ENCODE peak calls at places on chromosomes 12 and 14, in ten cellular contexts. One of them, this sample, is unnamed.

GRCh38 chr14:104470588-104470987 is 109.0 kb upstream of the C14orf180 start:
- DNase-seq in T-helper 2 cell: no peak
- DNase-seq in H7: no peak
- DNase-seq in HS-5: no peak
- DNase-seq in non-pigmented ciliary epithelial cell: no peak
- DNase-seq in mammary epithelial cell: no peak
- DNase-seq in AG09319: no peak
- DNase-seq in activated CD8-positive, alpha-beta memory T cell treated with anti-CD3 and anti-CD28 coated beads, Interleukin-2, amount 10 ng/mL, durations not matched to agents 7 days and 5 days: no peak
- DNase-seq in HEK293T: no peak
- DNase-seq in stimulated activated CD4-positive, alpha-beta T cell treated with anti-CD3 and anti-CD28 coated beads, Interleukin-4, amount 100 ng/mL, for 48 hours: no peak
- DNase-seq in this sample: no peak

GRCh38 chr12:103657331-103657730 is 70.3 kb downstream of the STAB2 start:
- DNase-seq in T-helper 2 cell: no peak
- DNase-seq in H7: no peak
- DNase-seq in HS-5: no peak
- DNase-seq in non-pigmented ciliary epithelial cell: no peak
- DNase-seq in mammary epithelial cell: peak
- DNase-seq in AG09319: no peak
- DNase-seq in activated CD8-positive, alpha-beta memory T cell treated with anti-CD3 and anti-CD28 coated beads, Interleukin-2, amount 10 ng/mL, durations not matched to agents 7 days and 5 days: no peak
- DNase-seq in HEK293T: no peak
- DNase-seq in stimulated activated CD4-positive, alpha-beta T cell treated with anti-CD3 and anti-CD28 coated beads, Interleukin-4, amount 100 ng/mL, for 48 hours: no peak
- DNase-seq in this sample: no peak

GRCh38 chr14:88682495-88683114 is 110.1 kb downstream of the EML5 start:
- DNase-seq in T-helper 2 cell: no peak
- DNase-seq in H7: peak
- DNase-seq in HS-5: no peak
- DNase-seq in non-pigmented ciliary epithelial cell: no peak
- DNase-seq in mammary epithelial cell: no peak
- DNase-seq in AG09319: no peak
- DNase-seq in activated CD8-positive, alpha-beta memory T cell treated with anti-CD3 and anti-CD28 coated beads, Interleukin-2, amount 10 ng/mL, durations not matched to agents 7 days and 5 days: peak
- DNase-seq in HEK293T: no peak
- DNase-seq in stimulated activated CD4-positive, alpha-beta T cell treated with anti-CD3 and anti-CD28 coated beads, Interleukin-4, amount 100 ng/mL, for 48 hours: no peak
- DNase-seq in this sample: no peak

GRCh38 chr12:98238513-98238912 is 276.9 kb upstream of the TMPO start:
- DNase-seq in T-helper 2 cell: no peak
- DNase-seq in H7: no peak
- DNase-seq in HS-5: peak
- DNase-seq in non-pigmented ciliary epithelial cell: peak
- DNase-seq in mammary epithelial cell: peak
- DNase-seq in AG09319: no peak
- DNase-seq in activated CD8-positive, alpha-beta memory T cell treated with anti-CD3 and anti-CD28 coated beads, Interleukin-2, amount 10 ng/mL, durations not matched to agents 7 days and 5 days: no peak
- DNase-seq in HEK293T: no peak
- DNase-seq in stimulated activated CD4-positive, alpha-beta T cell treated with anti-CD3 and anti-CD28 coated beads, Interleukin-4, amount 100 ng/mL, for 48 hours: no peak
- DNase-seq in this sample: no peak

GRCh38 chr14:50521912-50522341 is 10.4 kb downstream of the MAP4K5 start:
- DNase-seq in T-helper 2 cell: no peak
- DNase-seq in H7: no peak
- DNase-seq in HS-5: no peak
- DNase-seq in non-pigmented ciliary epithelial cell: no peak
- DNase-seq in mammary epithelial cell: no peak
- DNase-seq in AG09319: no peak
- DNase-seq in activated CD8-positive, alpha-beta memory T cell treated with anti-CD3 and anti-CD28 coated beads, Interleukin-2, amount 10 ng/mL, durations not matched to agents 7 days and 5 days: no peak
- DNase-seq in HEK293T: no peak
- DNase-seq in stimulated activated CD4-positive, alpha-beta T cell treated with anti-CD3 and anti-CD28 coated beads, Interleukin-4, amount 100 ng/mL, for 48 hours: no peak
- DNase-seq in this sample: no peak

GRCh38 chr12:122813310-122813713 is 21.9 kb upstream of the HIP1R start:
- DNase-seq in T-helper 2 cell: no peak
- DNase-seq in H7: no peak
- DNase-seq in HS-5: no peak
- DNase-seq in non-pigmented ciliary epithelial cell: no peak
- DNase-seq in mammary epithelial cell: no peak
- DNase-seq in AG09319: no peak
- DNase-seq in activated CD8-positive, alpha-beta memory T cell treated with anti-CD3 and anti-CD28 coated beads, Interleukin-2, amount 10 ng/mL, durations not matched to agents 7 days and 5 days: no peak
- DNase-seq in HEK293T: no peak
- DNase-seq in stimulated activated CD4-positive, alpha-beta T cell treated with anti-CD3 and anti-CD28 coated beads, Interleukin-4, amount 100 ng/mL, for 48 hours: no peak
- DNase-seq in this sample: no peak

GRCh38 chr12:104886418-104887401 is 71.4 kb downstream of the SLC41A2 start:
- DNase-seq in T-helper 2 cell: no peak
- DNase-seq in H7: no peak
- DNase-seq in HS-5: peak
- DNase-seq in non-pigmented ciliary epithelial cell: no peak
- DNase-seq in mammary epithelial cell: no peak
- DNase-seq in AG09319: no peak
- DNase-seq in activated CD8-positive, alpha-beta memory T cell treated with anti-CD3 and anti-CD28 coated beads, Interleukin-2, amount 10 ng/mL, durations not matched to agents 7 days and 5 days: no peak
- DNase-seq in HEK293T: no peak
- DNase-seq in stimulated activated CD4-positive, alpha-beta T cell treated with anti-CD3 and anti-CD28 coated beads, Interleukin-4, amount 100 ng/mL, for 48 hours: no peak
- DNase-seq in this sample: no peak

GRCh38 chr12:2353691-2354090 is 300.9 kb downstream of the CACNA1C start:
- DNase-seq in T-helper 2 cell: no peak
- DNase-seq in H7: peak
- DNase-seq in HS-5: no peak
- DNase-seq in non-pigmented ciliary epithelial cell: no peak
- DNase-seq in mammary epithelial cell: no peak
- DNase-seq in AG09319: no peak
- DNase-seq in activated CD8-positive, alpha-beta memory T cell treated with anti-CD3 and anti-CD28 coated beads, Interleukin-2, amount 10 ng/mL, durations not matched to agents 7 days and 5 days: no peak
- DNase-seq in HEK293T: no peak
- DNase-seq in stimulated activated CD4-positive, alpha-beta T cell treated with anti-CD3 and anti-CD28 coated beads, Interleukin-4, amount 100 ng/mL, for 48 hours: no peak
- DNase-seq in this sample: no peak

GRCh38 chr12:46523863-46524770 is 151.5 kb upstream of the SLC38A2 start:
- DNase-seq in T-helper 2 cell: no peak
- DNase-seq in H7: no peak
- DNase-seq in HS-5: peak
- DNase-seq in non-pigmented ciliary epithelial cell: peak
- DNase-seq in mammary epithelial cell: peak
- DNase-seq in AG09319: peak
- DNase-seq in activated CD8-positive, alpha-beta memory T cell treated with anti-CD3 and anti-CD28 coated beads, Interleukin-2, amount 10 ng/mL, durations not matched to agents 7 days and 5 days: peak
- DNase-seq in HEK293T: no peak
- DNase-seq in stimulated activated CD4-positive, alpha-beta T cell treated with anti-CD3 and anti-CD28 coated beads, Interleukin-4, amount 100 ng/mL, for 48 hours: peak
- DNase-seq in this sample: peak

GRCh38 chr12:113136128-113136989 is 798 bp upstream of the RASAL1 start:
- DNase-seq in T-helper 2 cell: peak
- DNase-seq in H7: peak
- DNase-seq in HS-5: no peak
- DNase-seq in non-pigmented ciliary epithelial cell: no peak
- DNase-seq in mammary epithelial cell: no peak
- DNase-seq in AG09319: no peak
- DNase-seq in activated CD8-positive, alpha-beta memory T cell treated with anti-CD3 and anti-CD28 coated beads, Interleukin-2, amount 10 ng/mL, durations not matched to agents 7 days and 5 days: peak
- DNase-seq in HEK293T: no peak
- DNase-seq in stimulated activated CD4-positive, alpha-beta T cell treated with anti-CD3 and anti-CD28 coated beads, Interleukin-4, amount 100 ng/mL, for 48 hours: peak
- DNase-seq in this sample: no peak

GRCh38 chr12:117970334-117970733 is 1.5 kb upstream of the KSR2 start:
- DNase-seq in T-helper 2 cell: no peak
- DNase-seq in H7: no peak
- DNase-seq in HS-5: no peak
- DNase-seq in non-pigmented ciliary epithelial cell: no peak
- DNase-seq in mammary epithelial cell: no peak
- DNase-seq in AG09319: no peak
- DNase-seq in activated CD8-positive, alpha-beta memory T cell treated with anti-CD3 and anti-CD28 coated beads, Interleukin-2, amount 10 ng/mL, durations not matched to agents 7 days and 5 days: no peak
- DNase-seq in HEK293T: no peak
- DNase-seq in stimulated activated CD4-positive, alpha-beta T cell treated with anti-CD3 and anti-CD28 coated beads, Interleukin-4, amount 100 ng/mL, for 48 hours: no peak
- DNase-seq in this sample: no peak

GRCh38 chr14:100278702-100279101 is 27.5 kb downstream of the SLC25A29 start:
- DNase-seq in T-helper 2 cell: no peak
- DNase-seq in H7: no peak
- DNase-seq in HS-5: no peak
- DNase-seq in non-pigmented ciliary epithelial cell: peak
- DNase-seq in mammary epithelial cell: peak
- DNase-seq in AG09319: peak
- DNase-seq in activated CD8-positive, alpha-beta memory T cell treated with anti-CD3 and anti-CD28 coated beads, Interleukin-2, amount 10 ng/mL, durations not matched to agents 7 days and 5 days: peak
- DNase-seq in HEK293T: no peak
- DNase-seq in stimulated activated CD4-positive, alpha-beta T cell treated with anti-CD3 and anti-CD28 coated beads, Interleukin-4, amount 100 ng/mL, for 48 hours: no peak
- DNase-seq in this sample: no peak

GRCh38 chr14:67162390-67162789 is 26.9 kb upstream of the GARIN2 start:
- DNase-seq in T-helper 2 cell: no peak
- DNase-seq in H7: no peak
- DNase-seq in HS-5: no peak
- DNase-seq in non-pigmented ciliary epithelial cell: no peak
- DNase-seq in mammary epithelial cell: no peak
- DNase-seq in AG09319: no peak
- DNase-seq in activated CD8-positive, alpha-beta memory T cell treated with anti-CD3 and anti-CD28 coated beads, Interleukin-2, amount 10 ng/mL, durations not matched to agents 7 days and 5 days: no peak
- DNase-seq in HEK293T: no peak
- DNase-seq in stimulated activated CD4-positive, alpha-beta T cell treated with anti-CD3 and anti-CD28 coated beads, Interleukin-4, amount 100 ng/mL, for 48 hours: no peak
- DNase-seq in this sample: no peak

This sample was measured in thoracic aorta.